ENCODE peak calls at places on chromosomes 1 and 21, in four cellular contexts. Y is stimulated activated CD4-positive, alpha-beta T cell treated with anti-CD3 and anti-CD28 coated beads, Interleukin-2, amount 100 ng/mL, for 4 hours; B is T-helper 1 cell; H is dermis microvascular lymphatic vessel endothelial cell. S is an unnamed sample.

GRCh38 chr1:54227836-54228435 is 28.0 kb downstream of the MRPL37 start:
- DNase-seq in Y (no peak), B (no peak), H (no peak), S (no peak)

GRCh38 chr1:203381151-203381751 is 30.3 kb upstream of the FMOD start:
- DNase-seq in Y (no peak), B (no peak), H (peak), S (no peak)

GRCh38 chr1:9250336-9250585 is 15.7 kb downstream of the H6PD start:
- DNase-seq in Y (no peak), B (no peak), H (no peak), S (no peak)

GRCh38 chr1:54230507-54231339 is 30.8 kb downstream of the MRPL37 start:
- DNase-seq in Y (no peak), B (no peak), H (no peak), S (no peak)

GRCh38 chr1:2091611-2092604 is 41.7 kb downstream of the PRKCZ start:
- DNase-seq in Y (peak), B (peak), H (peak), S (peak)

GRCh38 chr1:9112961-9113880 is 15.7 kb downstream of the GPR157 start:
- DNase-seq in Y (no peak), B (no peak), H (peak), S (no peak)

GRCh38 chr1:4057603-4058002 is 157.5 kb upstream of the C1orf174 start:
- DNase-seq in Y (no peak), B (no peak), H (no peak), S (no peak)

GRCh38 chr21:20527691-20528090 is 470.5 kb upstream of the NCAM2 start:
- DNase-seq in Y (no peak), B (no peak), H (no peak), S (no peak)

GRCh38 chr1:14969006-14969405 is 184.5 kb upstream of the TMEM51 start:
- DNase-seq in Y (peak), B (no peak), H (no peak), S (peak)

GRCh38 chr1:88731475-88731874 is 47.4 kb downstream of the PKN2 start:
- DNase-seq in Y (no peak), B (no peak), H (peak), S (no peak)

S was measured in naive thymus-derived CD8-positive, alpha-beta T cell.